ENCODE peak calls at places on chromosomes 3 and 15, in eight cellular contexts. S is T-helper 1 cell; Z is ELR; T is NCI-H1105; N is AG04450; X is non-pigmented ciliary epithelial cell; H is CD4-positive, alpha-beta T cell; E is activated naive CD4-positive, alpha-beta T cell treated with Interleukin-2 at 50 U/mL for 16 hours. A is an unnamed sample.

GRCh38 chr3:97882975-97883598 is 61.3 kb downstream of the CRYBG3 start:
- DNase-seq in S (no peak), Z (peak), T (no peak), N (no peak), X (no peak), H (no peak), E (no peak), A (no peak)

GRCh38 chr3:170780955-170781354 is 89.0 kb downstream of the RPL22L1 start:
- DNase-seq in S (no peak), Z (no peak), T (no peak), N (no peak), X (no peak), H (no peak), E (no peak), A (no peak)

GRCh38 chr3:183224581-183224980 is 28.5 kb upstream of the B3GNT5 start:
- DNase-seq in S (no peak), Z (no peak), T (no peak), N (no peak), X (no peak), H (peak), E (peak), A (peak)

GRCh38 chr15:86877171-86877631 is 797.5 kb downstream of the AGBL1 start:
- DNase-seq in S (no peak), Z (no peak), T (no peak), N (no peak), X (no peak), H (no peak), E (no peak), A (no peak)

GRCh38 chr3:18153571-18154173 is 271.5 kb downstream of the SATB1 start:
- DNase-seq in S (no peak), Z (peak), T (no peak), N (no peak), X (no peak), H (no peak), E (no peak), A (no peak)

GRCh38 chr15:33326908-33327307 is 16.1 kb downstream of the RYR3 start:
- DNase-seq in S (no peak), Z (no peak), T (no peak), N (no peak), X (no peak), H (no peak), E (no peak), A (no peak)

GRCh38 chr15:101022876-101023275 is 103.7 kb downstream of the LRRK1 start:
- DNase-seq in S (no peak), Z (no peak), T (no peak), N (no peak), X (no peak), H (no peak), E (no peak), A (no peak)

GRCh38 chr3:58004972-58005371 is 3.2 kb upstream of the FLNB start:
- DNase-seq in S (no peak), Z (peak), T (no peak), N (no peak), X (no peak), H (no peak), E (no peak), A (no peak)

GRCh38 chr3:11452988-11453847 is 181.0 kb downstream of the ATG7 start:
- DNase-seq in S (no peak), Z (peak), T (no peak), N (no peak), X (peak), H (no peak), E (no peak), A (no peak)

GRCh38 chr3:39149059-39149455 is 4.3 kb downstream of the CSRNP1 start:
- DNase-seq in S (no peak), Z (no peak), T (no peak), N (no peak), X (no peak), H (no peak), E (no peak), A (no peak)

GRCh38 chr3:109685084-109686079 is 348.0 kb upstream of the DPPA4 start:
- DNase-seq in S (no peak), Z (peak), T (no peak), N (peak), X (peak), H (no peak), E (no peak), A (no peak)

GRCh38 chr3:48016336-48016973 is at the start of gene MAP4:
- DNase-seq in S (no peak), Z (peak), T (no peak), N (no peak), X (no peak), H (no peak), E (no peak), A (no peak)

GRCh38 chr15:71323604-71324003 is 208.3 kb downstream of the THSD4 start:
- DNase-seq in S (no peak), Z (no peak), T (no peak), N (no peak), X (no peak), H (no peak), E (no peak), A (no peak)

GRCh38 chr3:16770021-16770420 is 114.7 kb upstream of the PLCL2 start:
- DNase-seq in S (no peak), Z (no peak), T (no peak), N (no peak), X (peak), H (no peak), E (no peak), A (no peak)

GRCh38 chr15:81929557-81929956 is 116.3 kb downstream of the MEX3B start:
- DNase-seq in S (no peak), Z (peak), T (no peak), N (no peak), X (no peak), H (no peak), E (no peak), A (no peak)

GRCh38 chr15:75698399-75698747 is 14.3 kb downstream of the CSPG4 start:
- DNase-seq in S (no peak), Z (no peak), T (no peak), N (no peak), X (no peak), H (no peak), E (no peak), A (no peak)

GRCh38 chr3:144109944-144110343 is 138.3 kb downstream of the DIPK2A start:
- DNase-seq in S (no peak), Z (no peak), T (no peak), N (no peak), X (no peak), H (no peak), E (no peak), A (no peak)

GRCh38 chr3:87288486-87288885 is 12.1 kb upstream of the POU1F1 start:
- DNase-seq in S (no peak), Z (no peak), T (no peak), N (no peak), X (no peak), H (no peak), E (no peak), A (no peak)

GRCh38 chr3:111112913-111113312 is 41.3 kb downstream of the NECTIN3 start:
- DNase-seq in S (no peak), Z (peak), T (no peak), N (no peak), X (peak), H (no peak), E (no peak), A (no peak)

GRCh38 chr15:59148160-59148810 is 43.3 kb downstream of the CCNB2 start:
- DNase-seq in S (no peak), Z (no peak), T (no peak), N (no peak), X (no peak), H (no peak), E (no peak), A (no peak)

GRCh38 chr3:123338021-123338619 is 110.8 kb downstream of the ADCY5 start:
- DNase-seq in S (no peak), Z (no peak), T (no peak), N (no peak), X (no peak), H (no peak), E (no peak), A (no peak)

GRCh38 chr3:115626711-115627110 is 3.4 kb downstream of the GAP43 start:
- DNase-seq in S (no peak), Z (no peak), T (no peak), N (no peak), X (no peak), H (no peak), E (no peak), A (no peak)

GRCh38 chr3:160143482-160143881 is 81.7 kb upstream of the C3orf80 start:
- DNase-seq in S (no peak), Z (no peak), T (no peak), N (no peak), X (no peak), H (no peak), E (no peak), A (no peak)

GRCh38 chr3:172580680-172581079 is 57.5 kb upstream of the TNFSF10 start:
- DNase-seq in S (no peak), Z (no peak), T (no peak), N (no peak), X (no peak), H (no peak), E (no peak), A (no peak)

GRCh38 chr3:105108823-105109222 is 257.9 kb upstream of the ALCAM start:
- DNase-seq in S (no peak), Z (peak), T (no peak), N (no peak), X (no peak), H (no peak), E (no peak), A (no peak)

GRCh38 chr3:65575376-65575840 is 463.3 kb downstream of the MAGI1 start:
- DNase-seq in S (no peak), Z (peak), T (no peak), N (peak), X (peak), H (no peak), E (no peak), A (no peak)

GRCh38 chr3:175526191-175526590 is 667.1 kb downstream of the NAALADL2 start:
- DNase-seq in S (no peak), Z (no peak), T (no peak), N (no peak), X (no peak), H (no peak), E (no peak), A (no peak)

GRCh38 chr3:102449341-102449740 is 14.5 kb downstream of the ZPLD1 start:
- DNase-seq in S (no peak), Z (peak), T (no peak), N (no peak), X (no peak), H (no peak), E (no peak), A (no peak)

GRCh38 chr3:114892880-114893279 is 254.2 kb downstream of the ZBTB20 start:
- DNase-seq in S (no peak), Z (no peak), T (no peak), N (no peak), X (no peak), H (no peak), E (no peak), A (no peak)

GRCh38 chr3:149534671-149535394 is 60.3 kb downstream of the TM4SF4 start:
- DNase-seq in S (no peak), Z (peak), T (peak), N (no peak), X (no peak), H (no peak), E (no peak), A (no peak)

GRCh38 chr15:77021088-77021481 is 26.2 kb downstream of the PSTPIP1 start:
- DNase-seq in S (peak), Z (no peak), T (no peak), N (no peak), X (no peak), H (no peak), E (no peak), A (no peak)

GRCh38 chr3:23356169-23356568 is 153.0 kb downstream of the UBE2E2 start:
- DNase-seq in S (no peak), Z (no peak), T (no peak), N (no peak), X (no peak), H (no peak), E (no peak), A (no peak)

GRCh38 chr15:69810441-69811071 is 287.2 kb downstream of the TLE3 start:
- DNase-seq in S (no peak), Z (no peak), T (no peak), N (no peak), X (no peak), H (no peak), E (no peak), A (no peak)

GRCh38 chr3:99693636-99694035 is 55.2 kb downstream of the COL8A1 start:
- DNase-seq in S (no peak), Z (no peak), T (no peak), N (no peak), X (no peak), H (no peak), E (no peak), A (no peak)

GRCh38 chr15:53843869-53844569 is 84.6 kb upstream of the WDR72 start:
- DNase-seq in S (no peak), Z (no peak), T (no peak), N (no peak), X (no peak), H (no peak), E (no peak), A (no peak)

GRCh38 chr3:197374951-197375560 is 76.6 kb upstream of the DLG1 start:
- DNase-seq in S (no peak), Z (no peak), T (no peak), N (no peak), X (no peak), H (no peak), E (no peak), A (no peak)

GRCh38 chr3:44734646-44735168 is 5.3 kb downstream of the ZNF501 start:
- DNase-seq in S (no peak), Z (no peak), T (no peak), N (no peak), X (no peak), H (no peak), E (no peak), A (no peak)

GRCh38 chr3:4574426-4574965 is 81.3 kb downstream of the ITPR1 start:
- DNase-seq in S (no peak), Z (no peak), T (no peak), N (no peak), X (no peak), H (no peak), E (no peak), A (no peak)

GRCh38 chr3:194640829-194641228 is 7.6 kb upstream of the TMEM44 start:
- DNase-seq in S (no peak), Z (peak), T (no peak), N (no peak), X (no peak), H (peak), E (peak), A (peak)

A was measured in naive thymus-derived CD8-positive, alpha-beta T cell.